ENCODE peak calls at places on chromosomes 3 and 15, in seven cellular contexts. S is activated naive CD8-positive, alpha-beta T cell treated with anti-CD3 and anti-CD28 coated beads, Interleukin-2, amount 50 U/mL, for 24 hours; Y is GM12891; O is H1; W is NCI-H1930; A is type B pancreatic cell; Q is NT2/D1. L is an unnamed sample.

GRCh38 chr3:10471337-10471721 is 34.1 kb downstream of the ATP2B2 start:
- DNase-seq in S (no peak), W (no peak), A (no peak), Y (no peak), Q (peak), O (no peak), L (no peak)

GRCh38 chr15:74793135-74794028 is 11.5 kb downstream of the CSK start:
- DNase-seq in S (peak), W (no peak), A (no peak), O (no peak), Y (no peak), Q (no peak), L (no peak)

GRCh38 chr3:53890726-53891499 is 746 bp downstream of the SELENOK start:
- DNase-seq in Q (no peak), S (peak), W (no peak), Y (no peak), O (peak), A (no peak), L (no peak)

GRCh38 chr3:47096955-47097354 is 67.0 kb downstream of the SETD2 start:
- DNase-seq in W (no peak), A (no peak), Y (no peak), Q (no peak), S (no peak), O (no peak), L (no peak)

GRCh38 chr15:101489633-101490407 is at the start of gene PCSK6:
- DNase-seq in W (no peak), Q (no peak), Y (peak), O (peak), A (no peak), S (no peak), L (no peak)

GRCh38 chr3:21435871-21436270 is 315.1 kb downstream of the ZNF385D start:
- DNase-seq in W (no peak), Q (no peak), O (no peak), A (no peak), Y (no peak), S (no peak), L (no peak)

GRCh38 chr15:50053457-50053856 is 65.6 kb downstream of the ATP8B4 start:
- DNase-seq in W (no peak), A (no peak), O (no peak), Y (no peak), Q (no peak), S (no peak), L (no peak)

GRCh38 chr3:195727596-195728195 is 6.9 kb downstream of the MUC20 start:
- DNase-seq in W (no peak), O (no peak), A (no peak), Y (no peak), Q (no peak), S (no peak), L (no peak)

GRCh38 chr3:67015702-67016500 is 17.8 kb downstream of the KBTBD8 start:
- DNase-seq in Y (no peak), O (no peak), Q (no peak), S (no peak), A (no peak), W (no peak), L (no peak)